ENCODE peak calls at places on chromosomes 2 and 18, in nine cellular contexts. F, S, W, U, N, B, R, Y and G are unnamed samples.
A peak's percentile ranks its signal among the peaks of the same experiment; 100 is the strongest.

GRCh38 chr2:88355486-88355885 is 97.0 kb downstream of the FOXI3 start:
- DNase-seq in R (no peak), B (no peak), W (no peak), N (peak; percentile 75), U (no peak), F (no peak), Y (no peak), S (no peak), G (peak; percentile 58)

GRCh38 chr18:57831597-57832377 is 28.7 kb upstream of the ATP8B1 start:
- DNase-seq in N (no peak), S (no peak), Y (no peak), U (no peak), W (no peak), R (no peak), B (no peak), F (no peak), G (no peak)

GRCh38 chr18:58996131-58996632 is 131.5 kb downstream of the ZNF532 start:
- DNase-seq in Y (no peak), U (no peak), B (peak; percentile 58), R (no peak), S (no peak), F (no peak), N (no peak), W (no peak), G (no peak)

GRCh38 chr2:119758881-119759450 is 756 bp upstream of the PTPN4 start:
- DNase-seq in N (peak; percentile 16), U (no peak), R (no peak), S (no peak), F (no peak), W (no peak), Y (no peak), B (no peak), G (no peak)

GRCh38 chr18:59954746-59955145 is 55.0 kb downstream of the PMAIP1 start:
- DNase-seq in Y (no peak), F (no peak), N (no peak), W (no peak), U (no peak), B (peak; percentile 71), S (no peak), R (no peak), G (no peak)

GRCh38 chr2:37561615-37562569 is 109.5 kb downstream of the CDC42EP3 start:
- DNase-seq in N (no peak), S (no peak), R (no peak), Y (no peak), F (no peak), U (no peak), W (no peak), B (peak; percentile 91), G (peak; percentile 62)

GRCh38 chr2:30300456-30301221 is 69.3 kb downstream of the LBH start:
- DNase-seq in Y (no peak), F (no peak), R (no peak), N (peak; percentile 12), B (peak; percentile 95), S (no peak), U (no peak), W (no peak), G (no peak)

GRCh38 chr2:25365241-25365640 is 23.5 kb upstream of the DNMT3A start:
- DNase-seq in Y (no peak), R (no peak), W (no peak), S (no peak), N (no peak), B (no peak), U (no peak), F (no peak), G (peak; percentile 46)

GRCh38 chr2:38692636-38693318 is 26.9 kb downstream of the GALM start:
- DNase-seq in W (no peak), S (no peak), N (no peak), R (peak; percentile 38), U (no peak), B (no peak), F (peak; percentile 22), Y (no peak), G (no peak)

GRCh38 chr2:134739879-134740301 is 21.1 kb upstream of the TMEM163 start:
- DNase-seq in W (peak; percentile 63), Y (no peak), R (no peak), U (no peak), B (no peak), S (no peak), F (peak; percentile 28), N (no peak), G (no peak)

GRCh38 chr2:232750135-232750671 is 26.2 kb downstream of the KCNJ13 start:
- DNase-seq in B (no peak), N (no peak), F (no peak), S (no peak), Y (no peak), U (no peak), R (no peak), W (no peak), G (no peak)

GRCh38 chr2:145166716-145167115 is 646.8 kb upstream of the ZEB2 start:
- DNase-seq in B (no peak), Y (no peak), W (no peak), U (no peak), F (no peak), N (no peak), S (no peak), R (no peak), G (no peak)

GRCh38 chr18:69817335-69817935 is 130.2 kb downstream of the CD226 start:
- DNase-seq in U (no peak), S (no peak), F (no peak), Y (no peak), R (no peak), W (no peak), N (no peak), B (no peak), G (no peak)

GRCh38 chr2:15979759-15980604 is 39.6 kb downstream of the MYCN start:
- DNase-seq in B (no peak), S (no peak), F (no peak), N (no peak), R (no peak), U (no peak), Y (no peak), W (no peak), G (no peak)

GRCh38 chr2:118535818-118536212 is 311.6 kb downstream of the EN1 start:
- DNase-seq in W (no peak), B (no peak), U (no peak), N (no peak), S (no peak), F (no peak), Y (no peak), R (no peak), G (no peak)